ENCODE peak calls at places on chromosomes 12 and 14, in seven cellular contexts. One of them, this sample, is unnamed.

GRCh38 chr12:92829683-92830282 is 99.3 kb downstream of the EEA1 start:
- DNase-seq in renal cortical epithelial cell: no peak
- DNase-seq in heart right ventricle: no peak
- DNase-seq in NCI-H2081: no peak
- DNase-seq in kidney glomerular epithelial cell: no peak
- DNase-seq in activated CD4-positive, alpha-beta T cell treated with anti-CD3 and anti-CD28 coated beads for 1 hour: no peak
- DNase-seq in amniotic stem cell: no peak
- DNase-seq in this sample: no peak

GRCh38 chr12:39490500-39491276 is 47.8 kb upstream of the KIF21A start:
- DNase-seq in renal cortical epithelial cell: peak
- DNase-seq in amniotic stem cell: no peak
- DNase-seq in NCI-H2081: no peak
- DNase-seq in heart right ventricle: no peak
- DNase-seq in activated CD4-positive, alpha-beta T cell treated with anti-CD3 and anti-CD28 coated beads for 1 hour: no peak
- DNase-seq in kidney glomerular epithelial cell: peak
- DNase-seq in this sample: no peak

GRCh38 chr12:38921025-38921677 is 15.8 kb upstream of the CPNE8 start:
- DNase-seq in activated CD4-positive, alpha-beta T cell treated with anti-CD3 and anti-CD28 coated beads for 1 hour: no peak
- DNase-seq in heart right ventricle: peak
- DNase-seq in renal cortical epithelial cell: peak
- DNase-seq in kidney glomerular epithelial cell: peak
- DNase-seq in amniotic stem cell: no peak
- DNase-seq in NCI-H2081: peak
- DNase-seq in this sample: no peak

GRCh38 chr12:4700621-4701026 is 19.6 kb upstream of the GALNT8 start:
- DNase-seq in NCI-H2081: no peak
- DNase-seq in heart right ventricle: peak
- DNase-seq in activated CD4-positive, alpha-beta T cell treated with anti-CD3 and anti-CD28 coated beads for 1 hour: no peak
- DNase-seq in amniotic stem cell: no peak
- DNase-seq in renal cortical epithelial cell: no peak
- DNase-seq in kidney glomerular epithelial cell: no peak
- DNase-seq in this sample: no peak

GRCh38 chr12:126483145-126484068 is 1418.2 kb downstream of the AACS start:
- DNase-seq in NCI-H2081: peak
- DNase-seq in kidney glomerular epithelial cell: peak
- DNase-seq in activated CD4-positive, alpha-beta T cell treated with anti-CD3 and anti-CD28 coated beads for 1 hour: no peak
- DNase-seq in amniotic stem cell: no peak
- DNase-seq in renal cortical epithelial cell: peak
- DNase-seq in heart right ventricle: no peak
- DNase-seq in this sample: no peak

GRCh38 chr14:46250113-46250703 is 401.4 kb downstream of the RPL10L start:
- DNase-seq in NCI-H2081: peak
- DNase-seq in kidney glomerular epithelial cell: peak
- DNase-seq in amniotic stem cell: no peak
- DNase-seq in heart right ventricle: no peak
- DNase-seq in renal cortical epithelial cell: peak
- DNase-seq in activated CD4-positive, alpha-beta T cell treated with anti-CD3 and anti-CD28 coated beads for 1 hour: no peak
- DNase-seq in this sample: no peak

GRCh38 chr12:17062296-17063061 is 456.5 kb upstream of the LMO3 start:
- DNase-seq in heart right ventricle: no peak
- DNase-seq in activated CD4-positive, alpha-beta T cell treated with anti-CD3 and anti-CD28 coated beads for 1 hour: no peak
- DNase-seq in renal cortical epithelial cell: peak
- DNase-seq in amniotic stem cell: no peak
- DNase-seq in NCI-H2081: peak
- DNase-seq in kidney glomerular epithelial cell: no peak
- DNase-seq in this sample: no peak

GRCh38 chr14:102333395-102333794 is 13.8 kb downstream of the ZNF839 start:
- DNase-seq in heart right ventricle: no peak
- DNase-seq in activated CD4-positive, alpha-beta T cell treated with anti-CD3 and anti-CD28 coated beads for 1 hour: no peak
- DNase-seq in NCI-H2081: no peak
- DNase-seq in renal cortical epithelial cell: no peak
- DNase-seq in amniotic stem cell: no peak
- DNase-seq in kidney glomerular epithelial cell: no peak
- DNase-seq in this sample: no peak

GRCh38 chr12:98438826-98439225 is 76.6 kb upstream of the TMPO start:
- DNase-seq in heart right ventricle: no peak
- DNase-seq in renal cortical epithelial cell: no peak
- DNase-seq in NCI-H2081: no peak
- DNase-seq in kidney glomerular epithelial cell: no peak
- DNase-seq in activated CD4-positive, alpha-beta T cell treated with anti-CD3 and anti-CD28 coated beads for 1 hour: no peak
- DNase-seq in amniotic stem cell: no peak
- DNase-seq in this sample: no peak

GRCh38 chr12:78361683-78362082 is 502.9 kb upstream of the SYT1 start:
- DNase-seq in heart right ventricle: no peak
- DNase-seq in activated CD4-positive, alpha-beta T cell treated with anti-CD3 and anti-CD28 coated beads for 1 hour: no peak
- DNase-seq in renal cortical epithelial cell: no peak
- DNase-seq in amniotic stem cell: no peak
- DNase-seq in NCI-H2081: no peak
- DNase-seq in kidney glomerular epithelial cell: no peak
- DNase-seq in this sample: no peak

GRCh38 chr12:113519464-113520191 is 48.0 kb upstream of the LHX5 start:
- DNase-seq in kidney glomerular epithelial cell: no peak
- DNase-seq in heart right ventricle: no peak
- DNase-seq in amniotic stem cell: no peak
- DNase-seq in renal cortical epithelial cell: no peak
- DNase-seq in activated CD4-positive, alpha-beta T cell treated with anti-CD3 and anti-CD28 coated beads for 1 hour: no peak
- DNase-seq in NCI-H2081: no peak
- DNase-seq in this sample: no peak

GRCh38 chr12:90631581-90631980 is 323.4 kb downstream of the CCER1 start:
- DNase-seq in NCI-H2081: no peak
- DNase-seq in activated CD4-positive, alpha-beta T cell treated with anti-CD3 and anti-CD28 coated beads for 1 hour: no peak
- DNase-seq in renal cortical epithelial cell: no peak
- DNase-seq in kidney glomerular epithelial cell: no peak
- DNase-seq in amniotic stem cell: no peak
- DNase-seq in heart right ventricle: no peak
- DNase-seq in this sample: no peak

GRCh38 chr12:2999265-2999841 is 40.2 kb downstream of the TEAD4 start:
- DNase-seq in NCI-H2081: no peak
- DNase-seq in activated CD4-positive, alpha-beta T cell treated with anti-CD3 and anti-CD28 coated beads for 1 hour: no peak
- DNase-seq in kidney glomerular epithelial cell: peak
- DNase-seq in heart right ventricle: peak
- DNase-seq in renal cortical epithelial cell: no peak
- DNase-seq in amniotic stem cell: no peak
- DNase-seq in this sample: no peak

GRCh38 chr14:24196071-24197061 is 1.1 kb upstream of the TM9SF1 start:
- DNase-seq in renal cortical epithelial cell: no peak
- DNase-seq in activated CD4-positive, alpha-beta T cell treated with anti-CD3 and anti-CD28 coated beads for 1 hour: no peak
- DNase-seq in kidney glomerular epithelial cell: peak
- DNase-seq in NCI-H2081: no peak
- DNase-seq in heart right ventricle: no peak
- DNase-seq in amniotic stem cell: no peak
- DNase-seq in this sample: no peak